ENCODE peak calls at places on chromosomes 1 and 21, in four cellular contexts. W, S, T and Z are unnamed samples.

GRCh38 chr21:44263221-44263671 is 1.5 kb upstream of the DNMT3L start:
- DNase-seq in W (no peak), T (no peak), S (no peak), Z (no peak)

GRCh38 chr1:171126504-171126903 is 35.8 kb downstream of the FMO3 start:
- DNase-seq in S (no peak), T (no peak), W (peak), Z (no peak)

GRCh38 chr1:20974951-20975350 is 187.8 kb upstream of the HP1BP3 start:
- DNase-seq in T (no peak), S (no peak), W (no peak), Z (no peak)

GRCh38 chr1:30081379-30082102 is 641.8 kb downstream of the MATN1 start:
- DNase-seq in W (no peak), S (no peak), T (no peak), Z (no peak)

GRCh38 chr1:207304710-207305151 is 16.7 kb upstream of the CD55 start:
- DNase-seq in S (no peak), W (no peak), T (no peak), Z (no peak)

GRCh38 chr21:46500224-46500861 is 41.7 kb downstream of the DIP2A start:
- DNase-seq in T (no peak), S (no peak), W (no peak), Z (no peak)

GRCh38 chr21:30227633-30228404 is 11.9 kb upstream of the CLDN8 start:
- DNase-seq in S (peak), T (no peak), W (no peak), Z (no peak)

GRCh38 chr1:228018125-228018398 is 11.3 kb downstream of the WNT3A start:
- DNase-seq in W (peak), S (no peak), T (peak), Z (no peak)

GRCh38 chr1:178489399-178489798 is 7.4 kb downstream of the CLEC20A start:
- DNase-seq in S (no peak), W (no peak), T (no peak), Z (no peak)

GRCh38 chr1:180912801-180913616 is at the start of gene KIAA1614:
- DNase-seq in W (peak), T (peak), S (no peak), Z (no peak)

GRCh38 chr1:24900486-24900849 is 29.6 kb downstream of the RUNX3 start:
- DNase-seq in W (no peak), T (no peak), S (no peak), Z (no peak)

GRCh38 chr1:44924835-44925464 is 61.4 kb downstream of the EIF2B3 start:
- DNase-seq in T (no peak), W (no peak), S (no peak), Z (no peak)

GRCh38 chr1:246373828-246374569 is 133.1 kb downstream of the SMYD3 start:
- DNase-seq in W (no peak), T (no peak), S (no peak), Z (no peak)

GRCh38 chr1:182061597-182061996 is at the start of gene ZNF648:
- DNase-seq in S (no peak), W (no peak), T (no peak), Z (no peak)

GRCh38 chr1:187942986-187943385 is 1114.2 kb downstream of the PLA2G4A start:
- DNase-seq in W (no peak), T (no peak), S (no peak), Z (no peak)

GRCh38 chr1:225493591-225494246 is 65.9 kb upstream of the LBR start:
- DNase-seq in S (no peak), W (no peak), T (no peak), Z (no peak)

GRCh38 chr1:180988221-180988826 is 34.3 kb downstream of the STX6 start:
- DNase-seq in S (no peak), W (no peak), T (no peak), Z (no peak)

GRCh38 chr1:192702212-192702993 is 66.5 kb downstream of the RGS13 start:
- DNase-seq in T (no peak), S (no peak), W (no peak), Z (no peak)

GRCh38 chr1:62585481-62586155 is 11.7 kb upstream of the ANGPTL3 start:
- DNase-seq in T (no peak), W (no peak), S (no peak), Z (no peak)

GRCh38 chr1:87325982-87326738 is 2.5 kb upstream of the LMO4 start:
- DNase-seq in S (peak), W (no peak), T (no peak), Z (peak)

GRCh38 chr1:84598418-84598817 is 24.2 kb upstream of the CTBS start:
- DNase-seq in S (no peak), W (no peak), T (no peak), Z (no peak)

GRCh38 chr1:5754079-5754431 is 238.2 kb downstream of the NPHP4 start:
- DNase-seq in S (no peak), W (no peak), T (no peak), Z (no peak)

GRCh38 chr1:212952596-212952995 is 2.3 kb downstream of the VASH2 start:
- DNase-seq in S (no peak), W (no peak), T (no peak), Z (no peak)

GRCh38 chr1:154141240-154141639 is 13.6 kb downstream of the NUP210L start:
- DNase-seq in T (no peak), W (no peak), S (no peak), Z (no peak)

GRCh38 chr1:21961799-21962198 is 15.0 kb upstream of the CELA3B start:
- DNase-seq in T (no peak), W (no peak), S (no peak), Z (no peak)

GRCh38 chr21:34595457-34595856 is 19.5 kb downstream of the RCAN1 start:
- DNase-seq in S (peak), W (no peak), T (no peak), Z (no peak)

GRCh38 chr1:41783189-41783639 is 135.5 kb downstream of the HIVEP3 start:
- DNase-seq in S (no peak), W (no peak), T (no peak), Z (no peak)

DNA sequence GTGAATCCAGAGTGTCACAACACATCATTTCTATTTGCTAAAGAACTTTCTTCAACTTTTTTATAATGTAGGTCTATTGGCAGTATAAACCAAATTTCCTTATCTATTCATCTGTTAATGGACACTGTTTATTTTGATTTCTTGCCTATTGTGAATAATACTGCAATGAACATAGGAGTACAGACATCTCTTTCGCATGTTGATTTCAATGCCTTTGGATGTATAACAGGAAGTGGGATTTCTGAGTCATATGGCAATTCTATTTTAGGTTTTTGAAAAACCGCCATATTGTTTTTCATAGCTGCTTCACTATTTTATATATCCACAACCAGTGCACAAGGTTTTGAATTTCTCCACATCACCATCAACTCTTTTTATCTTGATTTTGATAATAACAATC is 198.7 kb downstream of the KCNT2 start:
- DNase-seq in W (no peak), T (no peak), S (no peak), Z (no peak)
- H3K27ac ChIP-seq in W (no peak), T (no peak), S (no peak), Z (no peak)

DNA sequence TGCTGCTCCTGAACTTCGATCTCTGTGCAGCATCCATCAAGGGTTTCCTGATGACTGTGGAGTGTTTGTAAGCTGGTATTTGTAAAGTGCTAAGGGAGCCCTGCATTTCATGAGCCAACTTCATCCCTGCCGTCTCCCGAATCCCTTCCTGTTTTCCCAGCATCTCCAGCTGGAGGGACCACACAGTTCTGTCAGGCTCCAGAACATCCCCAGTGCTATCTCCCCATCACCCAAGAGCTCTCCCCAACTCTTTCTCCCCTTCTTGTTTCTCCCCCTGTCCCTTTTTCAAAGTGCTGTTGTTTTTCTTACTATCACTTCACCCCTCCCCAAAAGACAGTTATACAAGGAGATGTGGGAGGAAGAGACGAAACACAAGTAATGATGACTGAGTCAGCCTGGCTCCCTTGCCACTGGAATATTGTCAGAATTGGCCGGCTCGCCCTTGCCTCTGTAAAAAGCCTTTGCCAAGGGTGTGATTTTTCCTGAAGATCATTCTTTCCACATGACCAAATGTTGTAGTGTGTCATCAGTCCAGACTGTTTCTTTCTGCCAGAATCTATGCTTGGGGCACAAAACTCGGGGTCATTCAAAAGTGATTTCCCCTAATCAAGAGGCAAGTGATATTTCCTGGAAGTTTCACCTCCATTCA is 2.7 kb upstream of the EFHD2 start:
- DNase-seq in T (no peak), S (no peak), W (no peak), Z (no peak)
- H3K27ac ChIP-seq in T (peak), S (no peak), W (no peak), Z (no peak)

DNA sequence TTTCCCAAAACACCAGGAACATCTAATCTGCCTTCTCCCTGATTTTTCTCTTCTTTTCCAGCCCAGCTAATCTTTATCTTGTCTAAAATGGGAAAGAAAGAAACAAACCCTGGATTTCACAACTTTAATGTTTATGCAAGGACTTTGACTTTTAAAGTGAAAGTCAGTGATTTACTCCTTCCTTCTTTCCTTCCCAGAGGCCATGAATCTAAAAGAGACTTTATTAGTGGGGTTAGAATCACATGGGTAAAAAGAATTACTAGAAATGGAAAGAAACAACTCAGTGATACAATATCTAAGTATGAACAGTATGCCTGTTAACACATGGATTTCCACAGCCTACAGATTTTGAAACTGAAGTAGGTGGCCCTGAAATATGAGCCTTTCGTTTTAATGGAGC is 59.8 kb upstream of the KCNK2 start:
- DNase-seq in T (no peak), S (no peak), W (no peak), Z (no peak)
- H3K27ac ChIP-seq in T (no peak), S (no peak), W (no peak), Z (no peak)

GRCh38 chr1:223234534-223234933 is 91.5 kb upstream of the TLR5 start:
- DNase-seq in W (no peak), S (no peak), T (no peak), Z (no peak)

GRCh38 chr1:223231581-223231980 is 88.5 kb upstream of the TLR5 start:
- DNase-seq in T (no peak), S (no peak), W (no peak), Z (no peak)

GRCh38 chr1:223234164-223234501 is 91.1 kb upstream of the TLR5 start:
- DNase-seq in W (no peak), T (no peak), S (no peak), Z (no peak)

GRCh38 chr1:223233410-223234163 is 90.5 kb upstream of the TLR5 start:
- DNase-seq in S (peak), T (no peak), W (no peak), Z (no peak)

GRCh38 chr1:223233019-223233409 is 90.0 kb upstream of the TLR5 start:
- DNase-seq in W (no peak), S (no peak), T (no peak), Z (no peak)
- H3K27ac ChIP-seq in W (peak), S (no peak), T (peak), Z (no peak)

DNA sequence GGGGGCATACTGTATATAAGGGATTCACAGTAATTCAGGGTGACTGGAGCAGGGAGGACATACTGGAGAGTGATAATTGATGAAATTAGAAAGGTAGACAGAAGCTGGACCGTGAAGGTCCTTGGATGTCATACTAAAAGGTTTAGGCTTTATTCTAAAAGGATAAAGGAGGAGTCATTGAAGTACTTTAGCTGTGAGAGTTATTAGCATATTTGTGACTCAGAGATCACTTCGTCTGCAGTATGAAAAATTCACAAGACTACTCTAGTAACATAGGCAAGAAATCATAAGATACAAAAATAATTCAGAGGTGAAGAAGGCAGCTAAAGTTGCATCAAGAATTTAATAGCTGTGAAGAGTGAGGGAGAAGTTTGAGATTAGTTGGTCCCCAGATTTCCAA is 26.3 kb downstream of the KCNA3 start:
- DNase-seq in T (no peak), W (no peak), S (no peak), Z (no peak)
- H3K27ac ChIP-seq in T (no peak), W (no peak), S (no peak), Z (no peak)

GRCh38 chr1:96374076-96374762 is 347.4 kb upstream of the PTBP2 start:
- DNase-seq in S (no peak), W (no peak), T (no peak), Z (no peak)
- H3K27ac ChIP-seq in S (no peak), W (no peak), T (no peak), Z (no peak)

DNA sequence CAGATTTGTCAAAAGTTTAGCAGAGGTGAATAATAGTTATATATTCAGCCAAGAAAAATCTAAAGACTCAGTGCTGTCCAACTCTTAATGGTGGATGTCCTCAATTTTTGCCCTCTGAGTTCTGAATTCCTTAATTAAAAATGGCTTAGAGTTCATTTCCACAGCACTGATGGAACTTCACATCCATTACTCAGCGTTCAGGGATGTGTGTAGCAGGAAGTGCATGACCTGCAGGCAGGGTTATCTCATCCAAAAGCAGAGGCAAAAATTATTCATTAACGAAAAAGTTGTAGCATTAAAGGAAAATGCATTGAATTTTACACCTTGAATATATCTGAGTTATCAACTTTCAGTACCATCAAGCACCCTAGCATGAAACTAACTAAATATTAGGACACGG is 96.7 kb downstream of the ZP4 start:
- DNase-seq in W (no peak), S (no peak), T (no peak), Z (no peak)
- H3K27ac ChIP-seq in W (no peak), S (no peak), T (no peak), Z (no peak)